ENCODE peak calls at places on chromosomes 4 and X, in nine cellular contexts. Q, R, N, A, Z, E, M, V and H are unnamed samples.

GRCh38 chr4:1002131-1002630 is 9.0 kb upstream of the SLC26A1 start:
- DNase-seq in Q (no peak), R (peak; percentile 28), N (no peak), A (peak; percentile 19), Z (peak; percentile 61), E (no peak), M (no peak), V (no peak), H (no peak)

GRCh38 chr4:56130609-56131150 is 181.9 kb downstream of the CEP135 start:
- DNase-seq in Q (no peak), R (no peak), N (no peak), A (no peak), Z (no peak), E (no peak), M (no peak), V (no peak), H (no peak)

GRCh38 chrX:12434493-12434892 is 296.2 kb downstream of the FRMPD4 start:
- DNase-seq in Q (no peak), R (no peak), N (no peak), A (no peak), Z (no peak), E (no peak), M (no peak), V (no peak), H (no peak)

GRCh38 chrX:37302569-37302968 is 46.6 kb upstream of the PRRG1 start:
- DNase-seq in Q (no peak), R (peak; percentile 40), N (no peak), A (peak; percentile 21), Z (peak; percentile 28), E (no peak), M (no peak), V (no peak), H (peak; percentile 32)

GRCh38 chr4:132642196-132642817 is 506.8 kb upstream of the PCDH10 start:
- DNase-seq in Q (peak; percentile 24), R (peak; percentile 44), N (no peak), A (peak; percentile 46), Z (no peak), E (no peak), M (no peak), V (no peak), H (peak; percentile 1)

GRCh38 chr4:16439003-16439402 is 212.7 kb upstream of the TAPT1 start:
- DNase-seq in Q (no peak), R (peak; percentile 12), N (no peak), A (peak; percentile 42), Z (no peak), E (no peak), M (no peak), V (no peak), H (no peak)

GRCh38 chr4:40525811-40526598 is 103.7 kb downstream of the RBM47 start:
- DNase-seq in Q (no peak), R (peak; percentile 94), N (no peak), A (peak; percentile 91), Z (no peak), E (no peak), M (no peak), V (peak; percentile 48), H (peak; percentile 93)

GRCh38 chr4:146302833-146303232 is 88.5 kb downstream of the REELD1 start:
- DNase-seq in Q (no peak), R (no peak), N (no peak), A (no peak), Z (no peak), E (no peak), M (no peak), V (no peak), H (no peak)

GRCh38 chr4:27888523-27888922 is 1027.9 kb downstream of the STIM2 start:
- DNase-seq in Q (no peak), R (no peak), N (no peak), A (no peak), Z (no peak), E (no peak), M (no peak), V (no peak), H (no peak)

GRCh38 chrX:132257116-132257515 is 37.9 kb upstream of the RAP2C start:
- DNase-seq in Q (no peak), R (no peak), N (no peak), A (peak; percentile 65), Z (no peak), E (no peak), M (no peak), V (no peak), H (no peak)

GRCh38 chr4:72449705-72450104 is 119.3 kb downstream of the ADAMTS3 start:
- DNase-seq in Q (no peak), R (no peak), N (no peak), A (peak; percentile 41), Z (no peak), E (no peak), M (no peak), V (no peak), H (no peak)

GRCh38 chr4:125191252-125191651 is 123.5 kb upstream of the FAT4 start:
- DNase-seq in Q (no peak), R (peak; percentile 68), N (no peak), A (peak; percentile 66), Z (no peak), E (no peak), M (no peak), V (no peak), H (peak; percentile 60)

GRCh38 chrX:119981286-119982070 is 37.9 kb upstream of the NKAP start:
- DNase-seq in Q (no peak), R (peak; percentile 28), N (no peak), A (peak; percentile 27), Z (peak; percentile 20), E (no peak), M (peak; percentile 37), V (no peak), H (peak; percentile 49)

GRCh38 chr4:165921546-165921945 is 48.5 kb downstream of the TLL1 start:
- DNase-seq in Q (no peak), R (no peak), N (no peak), A (no peak), Z (no peak), E (no peak), M (no peak), V (no peak), H (no peak)

GRCh38 chr4:1049591-1049905 is 38.1 kb downstream of the FGFRL1 start:
- DNase-seq in Q (no peak), R (no peak), N (no peak), A (no peak), Z (peak; percentile 37), E (no peak), M (no peak), V (no peak), H (no peak)

GRCh38 chr4:145808021-145808650 is 128.2 kb downstream of the C4orf51 start:
- DNase-seq in Q (no peak), R (peak; percentile 98), N (no peak), A (peak; percentile 92), Z (no peak), E (no peak), M (no peak), V (peak; percentile 7), H (peak; percentile 98)

GRCh38 chr4:602559-602942 is 22.8 kb upstream of the PDE6B start:
- DNase-seq in Q (no peak), R (peak; percentile 11), N (peak; percentile 56), A (no peak), Z (peak; percentile 44), E (peak; percentile 30), M (no peak), V (no peak), H (peak; percentile 30)

GRCh38 chr4:80255374-80256095 is 10.9 kb upstream of the FGF5 start:
- DNase-seq in Q (no peak), R (no peak), N (no peak), A (no peak), Z (no peak), E (no peak), M (no peak), V (no peak), H (peak; percentile 28)

GRCh38 chr4:8917321-8917811 is 45.7 kb upstream of the HMX1 start:
- DNase-seq in Q (no peak), R (no peak), N (no peak), A (no peak), Z (no peak), E (no peak), M (no peak), V (no peak), H (no peak)

GRCh38 chr4:20252656-20253271 is 1.1 kb downstream of the SLIT2 start:
- DNase-seq in Q (no peak), R (peak; percentile 52), N (no peak), A (peak; percentile 58), Z (peak; percentile 44), E (no peak), M (no peak), V (peak; percentile 11), H (peak; percentile 54)

GRCh38 chr4:76895619-76896018 is 2.3 kb downstream of the SOWAHB start:
- DNase-seq in Q (no peak), R (no peak), N (no peak), A (no peak), Z (no peak), E (no peak), M (no peak), V (no peak), H (no peak)

GRCh38 chr4:147741190-147741788 is 9.4 kb downstream of the ARHGAP10 start:
- DNase-seq in Q (no peak), R (peak; percentile 65), N (no peak), A (peak; percentile 77), Z (no peak), E (no peak), M (no peak), V (no peak), H (peak; percentile 65)

GRCh38 chr4:112109455-112110425 is 35.5 kb upstream of the FAM241A start:
- DNase-seq in Q (no peak), R (peak; percentile 66), N (no peak), A (peak; percentile 81), Z (no peak), E (no peak), M (no peak), V (no peak), H (peak; percentile 55)

GRCh38 chr4:59676389-59676788 is 1523.7 kb upstream of the ADGRL3 start:
- DNase-seq in Q (no peak), R (no peak), N (no peak), A (no peak), Z (no peak), E (no peak), M (no peak), V (no peak), H (no peak)

GRCh38 chr4:74394476-74395136 is 29.7 kb downstream of the EREG start:
- DNase-seq in Q (no peak), R (peak; percentile 82), N (no peak), A (peak; percentile 75), Z (no peak), E (no peak), M (no peak), V (no peak), H (peak; percentile 93)

GRCh38 chrX:154096140-154097002 is 1.1 kb downstream of the MECP2 start:
- DNase-seq in Q (no peak), R (peak; percentile 27), N (no peak), A (peak; percentile 39), Z (peak; percentile 34), E (no peak), M (no peak), V (peak; percentile 24), H (peak; percentile 47)

GRCh38 chr4:25161599-25161960 is 1.3 kb upstream of the SEPSECS start:
- DNase-seq in Q (no peak), R (peak; percentile 22), N (no peak), A (peak; percentile 21), Z (no peak), E (no peak), M (no peak), V (no peak), H (peak; percentile 61)

GRCh38 chr4:184011810-184012209 is 106.7 kb downstream of the STOX2 start:
- DNase-seq in Q (no peak), R (no peak), N (no peak), A (no peak), Z (no peak), E (no peak), M (no peak), V (no peak), H (no peak)

GRCh38 chr4:139470295-139470694 is 16.4 kb downstream of the RAB33B start:
- DNase-seq in Q (no peak), R (no peak), N (no peak), A (no peak), Z (no peak), E (no peak), M (no peak), V (no peak), H (no peak)

GRCh38 chrX:11881485-11882170 is 123.6 kb downstream of the MSL3 start:
- DNase-seq in Q (no peak), R (no peak), N (no peak), A (no peak), Z (no peak), E (no peak), M (no peak), V (no peak), H (peak; percentile 32)

GRCh38 chr4:1720163-1720983 is 750 bp downstream of the TMEM129 start:
- DNase-seq in Q (no peak), R (peak; percentile 77), N (peak; percentile 30), A (peak; percentile 25), Z (peak; percentile 74), E (no peak), M (no peak), V (no peak), H (peak; percentile 51)